ENCODE peak calls at places on chromosomes 7 and 10, in ten cellular contexts. G is CD8-positive, alpha-beta T cell; N is cardiac muscle cell; U is GM23248; P is uterus; Z is kidney; A is body of pancreas; I is lower lobe of right lung; E is PC-3; L is heart left ventricle. T is an unnamed sample. For H3K4me1, the result is how much of the 10 kb centered on the place peaks cover.

GRCh38 chr10:78472542-78472890 is 438.9 kb downstream of the RPS24 start:
- DNase-seq in G (no peak), N (peak), U (no peak), P (no peak), Z (no peak), A (no peak), I (no peak), E (no peak), L (no peak), T (no peak)

GRCh38 chr7:77550586-77550985 is 13.5 kb downstream of the PTPN12 start:
- DNase-seq in G (no peak), N (no peak), U (peak), P (no peak), Z (no peak), A (no peak), I (no peak), E (no peak), L (no peak), T (no peak)

GRCh38 chr10:7411671-7412481 is 1.0 kb upstream of the SFMBT2 start:
- DNase-seq in G (peak), N (no peak), U (no peak), P (no peak), Z (peak), A (no peak), I (peak), E (no peak), L (no peak), T (peak)

GRCh38 chr7:5769571-5769970 is 11.9 kb downstream of the RNF216 start:
- DNase-seq in G (no peak), N (no peak), U (no peak), P (no peak), Z (no peak), A (no peak), I (no peak), E (no peak), L (no peak), T (no peak)

GRCh38 chr7:25537678-25538375 is 309.5 kb upstream of the NPVF start:
- DNase-seq in G (no peak), N (no peak), U (peak), P (no peak), Z (no peak), A (peak), I (no peak), E (no peak), L (no peak), T (peak)

GRCh38 chr10:97531401-97531985 is 32.8 kb downstream of the UBTD1 start:
- DNase-seq in G (no peak), N (no peak), U (peak), P (no peak), Z (peak), A (no peak), I (no peak), E (no peak), L (no peak), T (peak)

GRCh38 chr10:47152861-47153349 is 147.1 kb upstream of the GDF10 start:
- DNase-seq in G (no peak), N (no peak), U (peak), P (no peak), Z (no peak), A (no peak), I (no peak), E (peak), L (no peak), T (no peak)

GRCh38 chr10:31353574-31353973 is 34.6 kb downstream of the ZEB1 start:
- DNase-seq in G (no peak), N (no peak), U (peak), P (no peak), Z (no peak), A (no peak), I (no peak), E (peak), L (no peak), T (no peak)

GRCh38 chr10:116521424-116522305 is 24.1 kb upstream of the PNLIP start:
- DNase-seq in G (no peak), N (peak), U (peak), P (no peak), Z (no peak), A (peak), I (no peak), E (peak), L (no peak), T (no peak)

GRCh38 chr7:44131173-44132009 is 8.0 kb upstream of the POLD2 start:
- DNase-seq in G (no peak), N (peak), U (peak), P (no peak), Z (peak), A (peak), I (no peak), E (peak), L (no peak), T (peak)

GRCh38 chr7:151088856-151089699 is 2.8 kb downstream of the AGAP3 start:
- DNase-seq in G (no peak), N (no peak), U (peak), P (peak), Z (peak), A (peak), I (peak), E (peak), L (peak), T (peak)

GRCh38 chr7:130270947-130271790 is 4.5 kb downstream of the CPA2 start:
- DNase-seq in G (no peak), N (no peak), U (no peak), P (no peak), Z (no peak), A (peak), I (no peak), E (no peak), L (no peak), T (no peak)

GRCh38 chr7:34339061-34339526 is 318.9 kb upstream of the NPSR1 start:
- DNase-seq in G (no peak), N (no peak), U (peak), P (no peak), Z (no peak), A (no peak), I (no peak), E (no peak), L (no peak), T (no peak)

GRCh38 chr10:119931873-119932272 is 39.3 kb downstream of the SEC23IP start:
- DNase-seq in G (no peak), N (no peak), U (peak), P (no peak), Z (no peak), A (no peak), I (no peak), E (peak), L (no peak), T (no peak)

GRCh38 chr7:157402388-157402703 is 65.5 kb downstream of the DNAJB6 start:
- DNase-seq in G (no peak), N (no peak), U (no peak), P (no peak), Z (peak), A (no peak), I (no peak), E (no peak), L (no peak), T (peak)

GRCh38 chr7:90320801-90321494 is at the start of gene FAM237B:
- DNase-seq in G (no peak), N (peak), U (peak), P (no peak), Z (peak), A (peak), I (peak), E (no peak), L (no peak), T (no peak)

GRCh38 chr7:47371733-47372368 is 210.1 kb downstream of the TNS3 start:
- DNase-seq in G (no peak), N (peak), U (no peak), P (peak), Z (peak), A (peak), I (peak), E (peak), L (peak), T (peak)

GRCh38 chr7:336810-337566 is 47.0 kb downstream of the FOXL3 start:
- DNase-seq in G (no peak), N (no peak), U (no peak), P (no peak), Z (no peak), A (peak), I (no peak), E (no peak), L (no peak), T (peak)

GRCh38 chr10:118259288-118259906 is 82.7 kb downstream of the FAM204A start:
- DNase-seq in G (no peak), N (peak), U (peak), P (peak), Z (no peak), A (peak), I (no peak), E (peak), L (no peak), T (no peak)

GRCh38 chr7:117036034-117036669 is 82.9 kb downstream of the ST7 start:
- DNase-seq in G (no peak), N (no peak), U (no peak), P (no peak), Z (no peak), A (no peak), I (no peak), E (no peak), L (no peak), T (no peak)

GRCh38 chr10:44926771-44927751 is 15.9 kb downstream of the TMEM72 start:
- DNase-seq in G (no peak), N (no peak), U (peak), P (no peak), Z (no peak), A (peak), I (no peak), E (no peak), L (no peak), T (peak)

GRCh38 chr7:32476816-32477648 is 13.1 kb downstream of the LSM5 start:
- DNase-seq in G (no peak), N (no peak), U (peak), P (no peak), Z (no peak), A (no peak), I (no peak), E (peak), L (no peak), T (no peak)

GRCh38 chr10:77357611-77358010 is 280.0 kb downstream of the KCNMA1 start:
- DNase-seq in G (no peak), N (no peak), U (peak), P (no peak), Z (no peak), A (no peak), I (no peak), E (peak), L (no peak), T (no peak)

GRCh38 chr7:141053626-141054025 is 20.2 kb upstream of the TMEM178B start:
- DNase-seq in G (peak), N (no peak), U (no peak), P (no peak), Z (peak), A (peak), I (no peak), E (no peak), L (no peak), T (no peak)

GRCh38 chr7:25460426-25460825 is 232.1 kb upstream of the NPVF start:
- DNase-seq in G (no peak), N (no peak), U (no peak), P (no peak), Z (no peak), A (no peak), I (no peak), E (no peak), L (no peak), T (no peak)

GRCh38 chr10:5628798-5629788 is 37.3 kb downstream of the ASB13 start:
- DNase-seq in G (no peak), N (no peak), U (peak), P (no peak), Z (no peak), A (no peak), I (no peak), E (peak), L (no peak), T (no peak)

GRCh38 chr10:12351447-12351846 is 2.1 kb downstream of the CAMK1D start:
- DNase-seq in G (peak), N (no peak), U (no peak), P (no peak), Z (peak), A (peak), I (no peak), E (no peak), L (no peak), T (peak)

GRCh38 chr7:105014725-105015630 is 973 bp downstream of the KMT2E start:
- DNase-seq in G (peak), N (peak), U (peak), P (peak), Z (no peak), A (peak), I (no peak), E (peak), L (peak), T (peak)

GRCh38 chr7:142554555-142555532 is 194.4 kb upstream of the PRSS1 start:
- DNase-seq in G (no peak), N (no peak), U (peak), P (no peak), Z (no peak), A (no peak), I (no peak), E (no peak), L (no peak), T (no peak)

GRCh38 chr10:94320285-94320914 is 42.3 kb downstream of the NOC3L start:
- DNase-seq in G (peak), N (peak), U (peak), P (peak), Z (no peak), A (peak), I (peak), E (peak), L (peak), T (peak)

GRCh38 chr10:48651293-48651692 is 33.4 kb upstream of the WDFY4 start:
- DNase-seq in G (no peak), N (no peak), U (no peak), P (no peak), Z (no peak), A (no peak), I (no peak), E (no peak), L (no peak), T (no peak)

GRCh38 chr10:1596482-1596881 is 140.8 kb downstream of the ADARB2 start:
- DNase-seq in G (no peak), N (no peak), U (no peak), P (no peak), Z (no peak), A (no peak), I (no peak), E (no peak), L (no peak), T (no peak)

GRCh38 chr10:61757525-61758397 is 95.0 kb downstream of the CABCOCO1 start:
- DNase-seq in G (no peak), N (no peak), U (peak), P (no peak), Z (no peak), A (no peak), I (no peak), E (peak), L (no peak), T (no peak)

GRCh38 chr10:69747179-69747578 is 54.5 kb upstream of the COL13A1 start:
- DNase-seq in G (no peak), N (no peak), U (no peak), P (no peak), Z (no peak), A (no peak), I (no peak), E (no peak), L (no peak), T (no peak)

DNA sequence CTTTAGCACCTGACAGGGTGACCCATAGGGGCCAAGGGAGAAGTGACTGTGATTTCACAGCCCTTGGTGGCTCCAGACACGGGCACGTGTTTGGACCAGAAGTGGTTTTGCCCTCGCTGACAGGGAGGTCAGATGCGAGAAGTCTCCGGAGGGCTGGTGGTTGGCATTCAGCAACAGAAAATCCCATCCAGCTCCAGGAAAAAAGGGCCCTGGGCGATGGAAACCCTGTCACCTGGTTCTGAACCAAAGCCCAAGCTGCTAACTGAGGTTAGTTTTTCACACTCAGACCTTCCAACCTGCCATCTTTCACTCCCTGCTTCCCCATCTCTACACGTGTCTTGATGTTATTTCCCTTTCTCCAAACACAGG is 272.9 kb downstream of the TRIL start:
- DNase-seq in G (no peak), N (no peak), U (no peak), P (peak), Z (no peak), A (peak), I (peak), E (no peak), L (peak), T (peak)
- H3K4me3 ChIP-seq in G (no peak), N (no peak), U (peak), P (no peak), Z (no peak), A (no peak), I (peak), E (peak), L (peak), T (no peak)

GRCh38 chr10:59245751-59246150 is 69.3 kb downstream of the PHYHIPL start:
- DNase-seq in G (no peak), N (no peak), U (no peak), P (no peak), Z (no peak), A (no peak), I (no peak), E (no peak), L (no peak), T (no peak)
- H3K27ac ChIP-seq in G (no peak), N (no peak), U (no peak), P (no peak), Z (no peak), A (no peak), I (no peak), E (no peak), L (no peak), T (no peak)

GRCh38 chr7:139976055-139976837 is 86.5 kb downstream of the PARP12 start:
- DNase-seq in G (no peak), N (no peak), U (no peak), P (no peak), Z (no peak), A (no peak), I (no peak), E (no peak), L (no peak), T (no peak)
- H3K4me1 ChIP-seq in G (under half), N (under half), U (under half), P (under half), Z (under half), A (under half), I (under half), E (under half), L (under half), T (under half)

GRCh38 chr7:114073711-114074110 is 154.9 kb upstream of the PPP1R3A start:
- DNase-seq in G (no peak), N (no peak), U (no peak), P (no peak), Z (no peak), A (no peak), I (no peak), E (no peak), L (no peak), T (no peak)
- H3K4me3 ChIP-seq in G (no peak), N (no peak), U (no peak), P (no peak), Z (no peak), A (no peak), I (no peak), E (no peak), L (no peak), T (no peak)

GRCh38 chr7:106868364-106868763 is 3.3 kb downstream of the PIK3CG start:
- DNase-seq in G (no peak), N (no peak), U (no peak), P (no peak), Z (no peak), A (no peak), I (no peak), E (no peak), L (no peak), T (no peak)

GRCh38 chr7:106865130-106866115 is at the start of gene PIK3CG:
- DNase-seq in G (peak), N (no peak), U (no peak), P (no peak), Z (no peak), A (no peak), I (no peak), E (no peak), L (no peak), T (no peak)

GRCh38 chr7:106866298-106867281 is 1.5 kb downstream of the PIK3CG start:
- DNase-seq in G (no peak), N (no peak), U (no peak), P (no peak), Z (no peak), A (no peak), I (no peak), E (no peak), L (no peak), T (no peak)

GRCh38 chr7:106869954-106870353 is 4.9 kb downstream of the PIK3CG start:
- DNase-seq in G (no peak), N (no peak), U (no peak), P (no peak), Z (no peak), A (no peak), I (no peak), E (no peak), L (no peak), T (no peak)

GRCh38 chr7:106867641-106868351 is 2.7 kb downstream of the PIK3CG start:
- DNase-seq in G (no peak), N (no peak), U (no peak), P (no peak), Z (peak), A (no peak), I (no peak), E (no peak), L (no peak), T (peak)
- H3K27ac ChIP-seq in G (no peak), N (no peak), U (no peak), P (no peak), Z (no peak), A (no peak), I (no peak), E (no peak), L (no peak), T (no peak)

GRCh38 chr10:121417298-121417697 is 180.9 kb downstream of the FGFR2 start:
- DNase-seq in G (no peak), N (no peak), U (no peak), P (no peak), Z (no peak), A (no peak), I (no peak), E (no peak), L (no peak), T (no peak)

GRCh38 chr10:121426307-121426706 is 171.9 kb downstream of the FGFR2 start:
- DNase-seq in G (no peak), N (no peak), U (no peak), P (no peak), Z (no peak), A (no peak), I (no peak), E (peak), L (no peak), T (no peak)

GRCh38 chr10:121425623-121426022 is 172.6 kb downstream of the FGFR2 start:
- DNase-seq in G (no peak), N (no peak), U (no peak), P (no peak), Z (no peak), A (no peak), I (no peak), E (no peak), L (no peak), T (no peak)

GRCh38 chr10:121418126-121418777 is 180.0 kb downstream of the FGFR2 start:
- DNase-seq in G (no peak), N (no peak), U (peak), P (no peak), Z (no peak), A (no peak), I (no peak), E (peak), L (no peak), T (no peak)

GRCh38 chr10:121422096-121422495 is 176.1 kb downstream of the FGFR2 start:
- DNase-seq in G (no peak), N (no peak), U (no peak), P (no peak), Z (no peak), A (no peak), I (no peak), E (no peak), L (no peak), T (no peak)
- H3K4me1 ChIP-seq in G (under half), N (under half), U (under half), P (under half), Z (under half), A (under half), I (under half), E (under half), L (under half), T (under half)